ENCODE peak calls at places on chromosomes 6 and 20, in eight cellular contexts. D, C, K, G, S, P, E and X are unnamed samples.

GRCh38 chr6:13924949-13925881 is at the start of gene RNF182:
- DNase-seq in E (no peak), C (peak; percentile 38), G (no peak), K (no peak), P (no peak), S (peak; percentile 70), D (peak; percentile 65), X (peak; percentile 18)

GRCh38 chr6:16681260-16681873 is 79.9 kb downstream of the ATXN1 start:
- DNase-seq in K (peak; percentile 64), D (no peak), S (no peak), G (no peak), P (peak; percentile 84), E (no peak), C (no peak), X (no peak)

GRCh38 chr6:4593891-4594445 is 182.2 kb upstream of the CDYL start:
- DNase-seq in K (no peak), E (peak; percentile 13), G (no peak), S (no peak), C (no peak), P (no peak), D (no peak), X (no peak)

GRCh38 chr6:12844284-12845223 is 128.0 kb downstream of the PHACTR1 start:
- DNase-seq in S (peak; percentile 15), P (peak; percentile 13), D (no peak), G (no peak), C (peak; percentile 14), E (no peak), K (no peak), X (no peak)

GRCh38 chr6:141548969-141549368 is 583.8 kb upstream of the GJE1 start:
- DNase-seq in P (peak; percentile 92), E (no peak), S (no peak), G (no peak), K (no peak), C (no peak), D (no peak), X (no peak)

GRCh38 chr20:40049838-40050237 is 639.2 kb downstream of the MAFB start:
- DNase-seq in P (no peak), S (no peak), D (no peak), E (no peak), K (no peak), C (no peak), G (no peak), X (no peak)

GRCh38 chr20:63696628-63697356 is at the start of gene TNFRSF6B:
- DNase-seq in P (no peak), S (peak; percentile 43), C (peak; percentile 31), D (no peak), E (no peak), K (no peak), G (no peak), X (no peak)

GRCh38 chr20:40265872-40266533 is 423.0 kb downstream of the MAFB start:
- DNase-seq in S (no peak), G (no peak), E (no peak), P (peak; percentile 6), C (no peak), D (peak; percentile 1), K (no peak), X (no peak)

GRCh38 chr20:45097485-45098095 is 3.3 kb downstream of the KCNS1 start:
- DNase-seq in K (no peak), S (peak; percentile 53), G (no peak), E (no peak), P (no peak), C (peak; percentile 71), D (no peak), X (no peak)

GRCh38 chr6:150336299-150336698 is 32.5 kb upstream of the IYD start:
- DNase-seq in P (no peak), E (no peak), S (no peak), C (no peak), G (no peak), K (no peak), D (no peak), X (no peak)

GRCh38 chr20:58169441-58169840 is 59.0 kb downstream of the ANKRD60 start:
- DNase-seq in C (no peak), K (no peak), D (no peak), P (peak; percentile 87), E (no peak), G (no peak), S (no peak), X (no peak)

GRCh38 chr6:3061501-3061941 is 6.8 kb upstream of the RIPK1 start:
- DNase-seq in D (no peak), E (no peak), C (peak; percentile 30), S (no peak), G (no peak), P (peak; percentile 33), K (peak; percentile 68), X (no peak)

GRCh38 chr6:15501806-15502450 is 160.9 kb downstream of the DTNBP1 start:
- DNase-seq in D (peak; percentile 73), E (no peak), G (no peak), K (no peak), C (no peak), S (no peak), P (no peak), X (peak; percentile 56)

GRCh38 chr20:24634855-24635254 is 165.4 kb downstream of the SYNDIG1 start:
- DNase-seq in E (no peak), P (peak; percentile 84), C (no peak), D (peak; percentile 78), K (no peak), S (no peak), G (no peak), X (no peak)

GRCh38 chr6:98539669-98540207 is 294.6 kb upstream of the POU3F2 start:
- DNase-seq in K (no peak), P (no peak), E (no peak), S (no peak), C (no peak), G (no peak), D (no peak), X (no peak)

GRCh38 chr20:60558491-60558890 is 600.3 kb downstream of the CDH26 start:
- DNase-seq in G (no peak), E (no peak), S (no peak), K (no peak), C (no peak), D (no peak), P (no peak), X (no peak)

GRCh38 chr20:59955131-59955796 is 3.0 kb upstream of the CDH26 start:
- DNase-seq in G (no peak), P (peak; percentile 10), E (no peak), D (no peak), S (no peak), K (no peak), C (peak; percentile 29), X (no peak)

GRCh38 chr6:39870950-39871349 is 63.3 kb downstream of the MOCS1 start:
- DNase-seq in P (no peak), E (no peak), D (no peak), S (no peak), G (no peak), C (no peak), K (no peak), X (no peak)

GRCh38 chr6:108114861-108115597 is 40.5 kb upstream of the OSTM1 start:
- DNase-seq in S (peak; percentile 36), D (no peak), C (peak; percentile 55), E (peak; percentile 26), K (no peak), P (peak; percentile 47), G (no peak), X (no peak)

GRCh38 chr6:168525114-168525513 is 84.1 kb downstream of the SMOC2 start:
- DNase-seq in K (no peak), D (no peak), S (no peak), E (no peak), C (no peak), P (no peak), G (no peak), X (no peak)

GRCh38 chr20:56628873-56629463 is at the start of gene TFAP2C:
- DNase-seq in D (peak; percentile 7), C (peak; percentile 18), S (peak; percentile 33), E (no peak), G (no peak), P (peak; percentile 84), K (no peak), X (no peak)

GRCh38 chr6:149755300-149756260 is 6.0 kb downstream of the PCMT1 start:
- DNase-seq in C (no peak), S (no peak), D (no peak), G (no peak), K (no peak), P (no peak), E (no peak), X (no peak)

GRCh38 chr20:64240243-64241015 is 15.1 kb upstream of the PCMTD2 start:
- DNase-seq in K (no peak), P (no peak), S (no peak), E (no peak), G (no peak), C (no peak), D (no peak), X (no peak)

GRCh38 chr6:145735356-145736165 is at the start of gene EPM2A:
- DNase-seq in E (peak; percentile 77), G (peak; percentile 34), P (peak; percentile 80), D (peak; percentile 82), K (peak; percentile 58), C (peak; percentile 81), S (peak; percentile 47), X (no peak)

GRCh38 chr6:146543211-146543939 is at the start of gene RAB32:
- DNase-seq in P (peak; percentile 97), D (peak; percentile 67), E (peak; percentile 2), S (peak; percentile 32), G (peak; percentile 0), C (no peak), K (peak; percentile 49), X (no peak)

GRCh38 chr6:163356324-163356723 is 58.2 kb upstream of the QKI start:
- DNase-seq in P (peak; percentile 65), K (no peak), C (no peak), D (peak; percentile 63), E (no peak), G (no peak), S (no peak), X (no peak)

GRCh38 chr20:49276201-49276894 is 1.5 kb downstream of the ZNFX1 start:
- DNase-seq in P (peak; percentile 59), E (peak; percentile 69), C (peak; percentile 41), K (no peak), D (no peak), G (no peak), S (no peak), X (no peak)

GRCh38 chr6:125747589-125748533 is 1.6 kb upstream of the HEY2 start:
- DNase-seq in G (no peak), D (no peak), K (no peak), P (no peak), E (peak; percentile 9), C (peak; percentile 22), S (no peak), X (no peak)

GRCh38 chr20:3275064-3275935 is 36.3 kb upstream of the SLC4A11 start:
- DNase-seq in P (no peak), S (no peak), D (no peak), G (no peak), C (no peak), K (no peak), E (no peak), X (peak; percentile 94)

GRCh38 chr6:27502508-27503435 is 29.9 kb upstream of the ZNF184 start:
- DNase-seq in E (peak; percentile 72), P (peak; percentile 72), C (peak; percentile 71), D (peak; percentile 35), K (peak; percentile 64), G (no peak), S (no peak), X (no peak)

GRCh38 chr20:1332749-1333300 is 3.9 kb upstream of the SDCBP2 start:
- DNase-seq in K (no peak), S (no peak), E (no peak), P (no peak), C (no peak), D (no peak), G (no peak), X (no peak)